ENCODE peak calls at places on chromosomes 16 and 17, in seven cellular contexts. R, W, F, L, G, Q and Z are unnamed samples.

GRCh38 chr16:15518412-15519351 is 84.3 kb downstream of the BMERB1 start:
- DNase-seq in R (no peak), W (peak; percentile 72), F (no peak), L (no peak), G (no peak), Q (no peak), Z (no peak)

GRCh38 chr17:74521701-74522201 is 9.5 kb downstream of the CD300LB start:
- DNase-seq in R (peak; percentile 25), W (no peak), F (no peak), L (peak; percentile 76), G (no peak), Q (no peak), Z (no peak)

GRCh38 chr17:47120521-47121095 is 68.5 kb downstream of the CDC27 start:
- DNase-seq in R (no peak), W (no peak), F (no peak), L (no peak), G (no peak), Q (no peak), Z (no peak)

GRCh38 chr16:66367968-66368891 is 1.7 kb downstream of the CDH5 start:
- DNase-seq in R (no peak), W (no peak), F (no peak), L (no peak), G (peak; percentile 39), Q (no peak), Z (no peak)

GRCh38 chr17:50627782-50628601 is 6.7 kb upstream of the ABCC3 start:
- DNase-seq in R (peak; percentile 42), W (no peak), F (no peak), L (no peak), G (peak; percentile 41), Q (no peak), Z (no peak)

GRCh38 chr16:55146939-55147338 is 177.1 kb upstream of the IRX6 start:
- DNase-seq in R (no peak), W (no peak), F (no peak), L (no peak), G (no peak), Q (no peak), Z (no peak)

GRCh38 chr17:38357488-38358123 is 6.0 kb downstream of the SOCS7 start:
- DNase-seq in R (no peak), W (peak; percentile 71), F (peak; percentile 61), L (no peak), G (no peak), Q (no peak), Z (no peak)

GRCh38 chr17:29443041-29443440 is 52.9 kb downstream of the TAOK1 start:
- DNase-seq in R (no peak), W (no peak), F (no peak), L (no peak), G (no peak), Q (no peak), Z (no peak)

GRCh38 chr17:60601443-60602384 is 1.7 kb downstream of the PPM1D start:
- DNase-seq in R (peak; percentile 53), W (peak; percentile 73), F (peak; percentile 69), L (no peak), G (peak; percentile 79), Q (peak; percentile 60), Z (no peak)
- TF ChIP-seq POLR2AphosphoS5 in R (peak; percentile 20), W (peak; percentile 55), F (peak; percentile 81), L (no peak), G (no peak), Q (peak; percentile 58), Z (no peak)

DNA sequence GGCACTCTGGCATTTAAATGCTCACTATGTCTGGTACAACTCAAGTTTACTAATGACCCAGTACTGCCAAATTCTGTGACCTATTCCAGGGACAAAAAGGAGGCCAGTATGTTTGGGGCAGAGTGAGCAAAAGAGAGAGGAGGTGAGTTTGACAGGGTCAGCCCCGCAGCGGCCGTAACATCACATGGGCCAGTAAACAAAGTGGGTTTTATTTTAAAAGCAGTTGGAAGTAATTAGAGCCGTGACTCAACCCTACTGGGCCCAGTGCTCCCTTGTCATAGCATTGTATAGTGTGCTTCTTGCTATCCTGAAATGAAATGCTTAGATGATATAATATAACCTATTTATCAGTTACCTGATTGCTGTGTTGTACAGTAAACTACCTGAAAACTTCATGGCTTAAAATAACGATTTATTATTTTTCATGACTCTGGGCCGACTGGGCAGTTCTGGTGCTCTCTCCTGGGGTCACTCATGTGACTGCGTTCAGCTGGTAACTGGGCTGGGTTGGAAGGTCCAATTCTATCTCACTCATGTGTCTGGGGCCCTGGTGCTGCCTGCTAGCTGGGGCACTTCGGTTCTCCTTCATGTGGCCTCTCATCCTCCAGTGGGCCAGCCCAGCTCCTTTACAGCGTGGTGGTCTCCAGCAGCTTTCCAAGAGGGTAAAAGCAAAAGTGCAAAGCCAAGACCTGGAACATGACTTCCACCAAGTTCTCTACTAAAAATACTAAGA is 27.4 kb downstream of the IQCK start:
- DNase-seq in R (no peak), W (no peak), F (no peak), L (no peak), G (no peak), Q (no peak), Z (no peak)
- TF ChIP-seq POLR2AphosphoS5 in R (no peak), W (no peak), F (no peak), L (no peak), G (no peak), Q (no peak), Z (no peak)

GRCh38 chr16:28930203-28930602 is 1.6 kb upstream of the CD19 start:
- DNase-seq in R (no peak), W (no peak), F (no peak), L (no peak), G (no peak), Q (no peak), Z (no peak)

GRCh38 chr16:28933176-28933575 is 1.4 kb downstream of the CD19 start:
- DNase-seq in R (no peak), W (no peak), F (no peak), L (no peak), G (no peak), Q (no peak), Z (no peak)

GRCh38 chr16:28932339-28933141 is 769 bp downstream of the CD19 start:
- DNase-seq in R (no peak), W (no peak), F (no peak), L (no peak), G (no peak), Q (no peak), Z (no peak)

GRCh38 chr16:28930652-28931051 is 1.1 kb upstream of the CD19 start:
- DNase-seq in R (no peak), W (no peak), F (no peak), L (no peak), G (no peak), Q (no peak), Z (no peak)

GRCh38 chr16:28931801-28932225 is at the start of gene CD19:
- DNase-seq in R (no peak), W (no peak), F (no peak), L (no peak), G (no peak), Q (no peak), Z (no peak)
- TF ChIP-seq POLR2AphosphoS5 in R (no peak), W (no peak), F (no peak), L (no peak), G (no peak), Q (no peak), Z (peak; percentile 56)

GRCh38 chr17:81239714-81240555 is 817 bp downstream of the NDUFAF8 start:
- DNase-seq in R (no peak), W (no peak), F (no peak), L (no peak), G (peak; percentile 55), Q (no peak), Z (peak; percentile 54)
- TF ChIP-seq POLR2AphosphoS5 in R (no peak), W (no peak), F (no peak), L (no peak), G (no peak), Q (no peak), Z (peak; percentile 32)

DNA sequence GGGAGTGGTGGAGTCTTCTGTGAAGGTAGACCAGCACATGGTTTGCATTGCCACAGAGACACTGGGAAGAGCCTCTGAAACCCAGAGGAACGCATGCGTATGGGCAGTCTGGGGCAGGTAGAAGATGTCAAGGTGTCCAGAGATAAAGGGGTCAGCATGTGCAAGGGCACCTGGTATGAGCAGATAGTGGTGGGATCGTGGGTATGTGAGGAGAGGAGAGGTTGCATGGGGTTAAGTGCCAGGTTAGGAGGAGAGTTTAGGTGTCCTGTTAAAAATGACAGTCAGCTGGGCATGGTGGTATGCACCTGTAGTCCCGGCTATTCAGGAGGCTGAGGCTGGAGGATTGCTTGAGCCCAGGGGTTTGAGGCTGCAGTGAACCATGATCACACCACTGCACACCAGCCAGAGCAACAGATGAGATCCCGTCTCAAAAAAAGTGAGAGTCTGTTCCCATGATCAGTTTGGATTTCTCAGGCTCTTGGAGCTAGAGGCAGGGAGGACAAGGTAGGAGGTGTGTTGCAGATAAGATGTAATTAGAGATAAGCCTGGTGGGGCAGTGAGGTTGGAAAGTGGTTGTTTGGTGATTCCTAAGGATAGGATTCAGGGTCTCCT is 3.0 kb downstream of the PYCARD start:
- DNase-seq in R (no peak), W (no peak), F (no peak), L (no peak), G (no peak), Q (no peak), Z (no peak)
- TF ChIP-seq POLR2AphosphoS5 in R (no peak), W (no peak), F (no peak), L (no peak), G (no peak), Q (no peak), Z (peak; percentile 80)

GRCh38 chr17:14308636-14308964 is 7.7 kb downstream of the HS3ST3B1 start:
- DNase-seq in R (no peak), W (no peak), F (no peak), L (no peak), G (no peak), Q (no peak), Z (no peak)

GRCh38 chr17:14307560-14308024 is 6.7 kb downstream of the HS3ST3B1 start:
- DNase-seq in R (no peak), W (no peak), F (no peak), L (no peak), G (no peak), Q (no peak), Z (no peak)

GRCh38 chr17:14310101-14310500 is 9.2 kb downstream of the HS3ST3B1 start:
- DNase-seq in R (no peak), W (no peak), F (no peak), L (no peak), G (no peak), Q (no peak), Z (no peak)

GRCh38 chr17:14310584-14310983 is 9.7 kb downstream of the HS3ST3B1 start:
- DNase-seq in R (no peak), W (no peak), F (no peak), L (no peak), G (no peak), Q (no peak), Z (no peak)

DNA sequence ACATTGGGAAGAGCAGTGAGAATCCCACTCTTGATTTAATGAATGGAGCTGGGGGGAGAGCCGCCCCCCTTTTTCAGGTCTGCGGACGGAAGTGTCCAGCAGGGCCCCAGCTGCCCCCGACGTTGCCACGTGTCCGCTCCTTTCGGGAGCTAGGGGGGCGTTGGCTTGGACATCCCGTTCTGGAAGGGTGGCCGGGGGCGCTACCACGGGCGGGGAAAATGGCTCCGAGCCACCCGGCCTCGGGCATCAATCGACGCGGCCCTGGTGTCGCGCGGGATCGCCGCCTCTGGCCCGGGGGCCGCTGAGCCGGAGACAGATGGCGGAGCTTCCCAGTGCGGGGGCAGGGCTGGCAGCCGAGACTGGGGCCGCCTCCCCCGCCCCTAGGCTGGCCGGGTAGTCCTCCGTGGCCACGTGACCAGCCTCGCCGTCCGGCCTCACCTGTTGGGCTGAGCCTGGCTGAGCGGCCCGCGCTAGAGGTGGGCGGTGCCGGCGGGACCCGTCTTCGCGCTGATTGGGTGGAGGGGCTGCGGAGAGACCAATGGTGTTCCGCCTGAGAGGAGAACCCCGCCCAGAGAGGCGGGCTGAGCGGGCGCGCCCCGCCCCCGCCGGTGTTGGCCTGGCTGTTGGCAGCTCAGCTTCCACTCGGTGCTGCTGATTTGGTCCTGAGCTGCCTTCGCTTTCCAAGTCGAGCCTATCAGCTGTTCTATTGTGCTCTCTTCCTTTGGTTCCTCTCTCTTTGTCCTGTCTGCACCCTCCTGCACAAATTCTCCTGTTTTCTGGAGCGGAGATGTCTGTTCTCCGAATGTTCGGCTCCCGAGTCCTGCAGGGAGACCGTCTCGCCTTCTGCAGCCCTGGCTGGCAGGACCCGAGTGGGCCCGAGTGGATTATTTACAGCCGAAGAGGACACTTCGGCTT is 8.3 kb downstream of the HS3ST3B1 start:
- DNase-seq in R (peak; percentile 89), W (peak; percentile 86), F (peak; percentile 89), L (peak; percentile 90), G (peak; percentile 98), Q (no peak), Z (peak; percentile 72)
- TF ChIP-seq POLR2AphosphoS5 in R (peak; percentile 12), W (peak; percentile 64), F (peak; percentile 76), L (no peak), G (peak; percentile 93), Q (no peak), Z (no peak)